ENCODE peak calls at places on chromosomes 11 and 22, in four cellular contexts. G, W, V and K are unnamed samples.

GRCh38 chr11:64629796-64630562 is 39.0 kb downstream of the SLC22A12 start:
- DNase-seq in G (no peak), W (peak), V (no peak), K (no peak)

GRCh38 chr11:97909544-97910394 is 1111.0 kb upstream of the CNTN5 start:
- DNase-seq in G (no peak), W (no peak), V (peak), K (peak)

GRCh38 chr11:63521896-63522295 is 14.7 kb upstream of the PLAAT4 start:
- DNase-seq in G (no peak), W (no peak), V (no peak), K (peak)

GRCh38 chr11:14645985-14646900 is 2.6 kb downstream of the PDE3B start:
- DNase-seq in G (no peak), W (no peak), V (no peak), K (no peak)

GRCh38 chr11:20964985-20965384 is 295.6 kb downstream of the NELL1 start:
- DNase-seq in G (no peak), W (no peak), V (peak), K (no peak)

GRCh38 chr11:125226701-125227100 is 62.1 kb downstream of the PKNOX2 start:
- DNase-seq in G (no peak), W (no peak), V (no peak), K (no peak)

GRCh38 chr22:44621401-44622146 is 80.4 kb upstream of the PRR5 start:
- DNase-seq in G (no peak), W (no peak), V (no peak), K (no peak)

GRCh38 chr11:122843281-122844150 is 5.2 kb downstream of the CRTAM start:
- DNase-seq in G (peak), W (no peak), V (no peak), K (no peak)

GRCh38 chr11:58592760-58593472 is 14.1 kb downstream of the ZFP91 start:
- DNase-seq in G (peak), W (no peak), V (no peak), K (no peak)

GRCh38 chr11:19398772-19399542 is 158.2 kb upstream of the E2F8 start:
- DNase-seq in G (no peak), W (no peak), V (peak), K (peak)

GRCh38 chr11:45079075-45079444 is 67.4 kb upstream of the PRDM11 start:
- DNase-seq in G (no peak), W (no peak), V (no peak), K (peak)

GRCh38 chr11:606245-606644 is 9.5 kb downstream of the IRF7 start:
- DNase-seq in G (no peak), W (no peak), V (no peak), K (peak)

GRCh38 chr22:32991353-32992115 is 66.6 kb downstream of the SYN3 start:
- DNase-seq in G (no peak), W (no peak), V (peak), K (peak)

GRCh38 chr11:97269527-97269926 is 879.7 kb downstream of the JRKL start:
- DNase-seq in G (no peak), W (no peak), V (peak), K (no peak)

GRCh38 chr11:119886667-119887230 is 157.7 kb upstream of the NECTIN1 start:
- DNase-seq in G (no peak), W (no peak), V (no peak), K (no peak)

GRCh38 chr22:22709719-22710445 is 65.5 kb downstream of the GGTLC2 start:
- DNase-seq in G (no peak), W (peak), V (no peak), K (no peak)

GRCh38 chr11:67146516-67147226 is 27.6 kb downstream of the KDM2A start:
- DNase-seq in G (no peak), W (no peak), V (no peak), K (no peak)

GRCh38 chr11:77125191-77125590 is 2.9 kb upstream of the MYO7A start:
- DNase-seq in G (no peak), W (no peak), V (no peak), K (no peak)

GRCh38 chr11:72039108-72039850 is 40.6 kb downstream of the IL18BP start:
- DNase-seq in G (no peak), W (no peak), V (peak), K (peak)

GRCh38 chr22:30822216-30823014 is 127.7 kb downstream of the OSBP2 start:
- DNase-seq in G (no peak), W (peak), V (peak), K (no peak)

GRCh38 chr11:124402326-124402922 is 3.6 kb upstream of the OR8B3 start:
- DNase-seq in G (peak), W (peak), V (peak), K (peak)

GRCh38 chr22:21605887-21606564 is 23.8 kb downstream of the YDJC start:
- DNase-seq in G (no peak), W (no peak), V (no peak), K (no peak)

GRCh38 chr11:65204646-65205601 is 23.2 kb downstream of the CAPN1 start:
- DNase-seq in G (no peak), W (peak), V (peak), K (peak)

GRCh38 chr11:5684627-5685362 is at the start of gene TRIM5:
- DNase-seq in G (peak), W (peak), V (peak), K (peak)

GRCh38 chr11:128174465-128175101 is 412.8 kb downstream of the ETS1 start:
- DNase-seq in G (no peak), W (peak), V (peak), K (peak)

GRCh38 chr11:57903441-57904123 is 120.1 kb upstream of the OR9Q1 start:
- DNase-seq in G (peak), W (no peak), V (no peak), K (no peak)